ENCODE peak calls at places on chromosomes 1 and 21, in seven cellular contexts. M, R, L, S, O, F and K are unnamed samples.
A peak's percentile ranks its signal among the peaks of the same experiment; 100 is the strongest.

GRCh38 chr21:46096596-46096981 is 1.3 kb upstream of the COL6A2 start:
- DNase-seq in M (no peak), R (no peak), L (no peak), S (no peak), O (no peak), F (no peak), K (no peak)

GRCh38 chr21:37061926-37062591 is 10.8 kb downstream of the PIGP start:
- DNase-seq in M (no peak), R (peak; percentile 68), L (no peak), S (peak; percentile 32), O (no peak), F (no peak), K (no peak)

GRCh38 chr1:229108598-229109201 is 162.2 kb upstream of the RAB4A start:
- DNase-seq in M (no peak), R (no peak), L (no peak), S (no peak), O (no peak), F (no peak), K (no peak)

GRCh38 chr21:45309541-45310381 is 22.1 kb upstream of the POFUT2 start:
- DNase-seq in M (no peak), R (no peak), L (no peak), S (no peak), O (no peak), F (no peak), K (no peak)

GRCh38 chr1:245475116-245475515 is 320.3 kb downstream of the KIF26B start:
- DNase-seq in M (no peak), R (peak; percentile 32), L (no peak), S (peak; percentile 79), O (no peak), F (no peak), K (no peak)

GRCh38 chr1:44678626-44679025 is 4.1 kb downstream of the ARMH1 start:
- DNase-seq in M (no peak), R (no peak), L (no peak), S (no peak), O (no peak), F (no peak), K (no peak)

GRCh38 chr1:220761688-220762427 is 13.7 kb downstream of the MTARC2 start:
- DNase-seq in M (peak; percentile 40), R (no peak), L (no peak), S (no peak), O (no peak), F (no peak), K (no peak)

GRCh38 chr1:55803429-55803828 is 588.3 kb upstream of the USP24 start:
- DNase-seq in M (peak; percentile 6), R (no peak), L (no peak), S (no peak), O (no peak), F (no peak), K (no peak)

GRCh38 chr1:29475256-29475800 is 239.0 kb downstream of the PTPRU start:
- DNase-seq in M (peak; percentile 88), R (no peak), L (no peak), S (no peak), O (no peak), F (no peak), K (no peak)

GRCh38 chr1:28249013-28249870 is 10.1 kb upstream of the SESN2 start:
- DNase-seq in M (peak; percentile 46), R (peak; percentile 77), L (peak; percentile 57), S (peak; percentile 54), O (no peak), F (no peak), K (no peak)

GRCh38 chr21:44865561-44866280 is 7.8 kb downstream of the PTTG1IP start:
- DNase-seq in M (peak; percentile 11), R (peak; percentile 18), L (no peak), S (peak; percentile 40), O (no peak), F (no peak), K (no peak)

GRCh38 chr1:244414543-244414942 is 37.2 kb downstream of the ADSS2 start:
- DNase-seq in M (no peak), R (peak; percentile 77), L (no peak), S (peak; percentile 29), O (no peak), F (no peak), K (no peak)

GRCh38 chr1:20439282-20439681 is 46.7 kb downstream of the CAMK2N1 start:
- DNase-seq in M (no peak), R (peak; percentile 54), L (no peak), S (peak; percentile 37), O (no peak), F (no peak), K (no peak)

GRCh38 chr1:6267686-6268281 is 6.9 kb upstream of the GPR153 start:
- DNase-seq in M (no peak), R (no peak), L (no peak), S (peak; percentile 75), O (no peak), F (no peak), K (no peak)

GRCh38 chr1:241413386-241413785 is 56.4 kb upstream of the RGS7 start:
- DNase-seq in M (no peak), R (peak; percentile 19), L (no peak), S (peak; percentile 93), O (no peak), F (no peak), K (peak; percentile 90)

GRCh38 chr1:26768755-26769154 is 19.0 kb upstream of the PIGV start:
- DNase-seq in M (peak; percentile 53), R (peak; percentile 84), L (no peak), S (peak; percentile 76), O (no peak), F (no peak), K (peak; percentile 69)

GRCh38 chr1:115572710-115573109 is 69.1 kb upstream of the VANGL1 start:
- DNase-seq in M (no peak), R (no peak), L (no peak), S (no peak), O (no peak), F (no peak), K (no peak)

GRCh38 chr1:172960019-172960418 is 90.7 kb downstream of the TNFSF18 start:
- DNase-seq in M (no peak), R (no peak), L (no peak), S (no peak), O (no peak), F (no peak), K (no peak)

GRCh38 chr1:107480548-107480947 is 339.7 kb downstream of the NTNG1 start:
- DNase-seq in M (no peak), R (peak; percentile 1), L (no peak), S (no peak), O (no peak), F (no peak), K (no peak)

GRCh38 chr1:183444243-183444642 is 26.1 kb upstream of the NMNAT2 start:
- DNase-seq in M (peak; percentile 34), R (peak; percentile 30), L (no peak), S (no peak), O (no peak), F (no peak), K (no peak)

GRCh38 chr1:221045842-221046831 is 166.9 kb downstream of the HLX start:
- DNase-seq in M (no peak), R (no peak), L (no peak), S (peak; percentile 52), O (peak; percentile 81), F (no peak), K (no peak)

GRCh38 chr1:44086722-44087474 is 31.7 kb upstream of the KLF17 start:
- DNase-seq in M (no peak), R (no peak), L (no peak), S (no peak), O (no peak), F (no peak), K (no peak)

GRCh38 chr1:157085416-157085815 is 14.2 kb downstream of the ETV3L start:
- DNase-seq in M (no peak), R (peak; percentile 81), L (no peak), S (no peak), O (no peak), F (no peak), K (no peak)

GRCh38 chr1:202343652-202344349 is 2.1 kb upstream of the UBE2T start:
- DNase-seq in M (peak; percentile 83), R (peak; percentile 59), L (peak; percentile 39), S (peak; percentile 50), O (peak; percentile 84), F (peak; percentile 80), K (no peak)